ENCODE peak calls at places on chromosomes 3 and 15, in eight cellular contexts. One of them, this sample, is unnamed.

GRCh38 chr15:85401108-85401765 is 20.8 kb downstream of the AKAP13 start:
- DNase-seq in psoas muscle: no peak
- DNase-seq in tibial nerve: no peak
- DNase-seq in upper lobe of right lung: no peak
- DNase-seq in iPS DF 6.9: no peak
- DNase-seq in heart right ventricle: no peak
- DNase-seq in stomach: no peak
- DNase-seq in astrocyte: no peak
- DNase-seq in this sample: no peak

GRCh38 chr3:43128458-43128857 is 22.6 kb upstream of the POMGNT2 start:
- DNase-seq in psoas muscle: no peak
- DNase-seq in tibial nerve: no peak
- DNase-seq in upper lobe of right lung: no peak
- DNase-seq in iPS DF 6.9: no peak
- DNase-seq in heart right ventricle: no peak
- DNase-seq in stomach: no peak
- DNase-seq in astrocyte: no peak
- DNase-seq in this sample: no peak

GRCh38 chr3:193851941-193852674 is 259.1 kb downstream of the OPA1 start:
- DNase-seq in psoas muscle: no peak
- DNase-seq in tibial nerve: no peak
- DNase-seq in upper lobe of right lung: no peak
- DNase-seq in iPS DF 6.9: no peak
- DNase-seq in heart right ventricle: no peak
- DNase-seq in stomach: peak; percentile 88
- DNase-seq in astrocyte: no peak
- DNase-seq in this sample: peak; percentile 69

GRCh38 chr3:195176776-195177175 is 94.2 kb downstream of the XXYLT1 start:
- DNase-seq in psoas muscle: no peak
- DNase-seq in tibial nerve: no peak
- DNase-seq in upper lobe of right lung: no peak
- DNase-seq in iPS DF 6.9: no peak
- DNase-seq in heart right ventricle: no peak
- DNase-seq in stomach: no peak
- DNase-seq in astrocyte: no peak
- DNase-seq in this sample: no peak

GRCh38 chr15:74913041-74913440 is 6.4 kb upstream of the FAM219B start:
- DNase-seq in psoas muscle: no peak
- DNase-seq in tibial nerve: no peak
- DNase-seq in upper lobe of right lung: no peak
- DNase-seq in iPS DF 6.9: no peak
- DNase-seq in heart right ventricle: no peak
- DNase-seq in stomach: no peak
- DNase-seq in astrocyte: no peak
- DNase-seq in this sample: no peak

GRCh38 chr15:27827336-27827735 is 271.8 kb downstream of the OCA2 start:
- DNase-seq in psoas muscle: no peak
- DNase-seq in tibial nerve: no peak
- DNase-seq in upper lobe of right lung: no peak
- DNase-seq in iPS DF 6.9: no peak
- DNase-seq in heart right ventricle: no peak
- DNase-seq in stomach: no peak
- DNase-seq in astrocyte: peak; percentile 40
- DNase-seq in this sample: no peak

GRCh38 chr3:127275287-127275781 is 12.5 kb downstream of the PRR20G start:
- DNase-seq in psoas muscle: no peak
- DNase-seq in tibial nerve: no peak
- DNase-seq in upper lobe of right lung: no peak
- DNase-seq in iPS DF 6.9: no peak
- DNase-seq in heart right ventricle: no peak
- DNase-seq in stomach: no peak
- DNase-seq in astrocyte: peak; percentile 45
- DNase-seq in this sample: no peak

GRCh38 chr3:188553569-188553968 is 399.6 kb downstream of the LPP start:
- DNase-seq in psoas muscle: no peak
- DNase-seq in tibial nerve: no peak
- DNase-seq in upper lobe of right lung: no peak
- DNase-seq in iPS DF 6.9: no peak
- DNase-seq in heart right ventricle: no peak
- DNase-seq in stomach: no peak
- DNase-seq in astrocyte: no peak
- DNase-seq in this sample: no peak

GRCh38 chr3:52831500-52832301 is 1.2 kb upstream of the ITIH4 start:
- DNase-seq in psoas muscle: peak; percentile 80
- DNase-seq in tibial nerve: peak; percentile 62
- DNase-seq in upper lobe of right lung: no peak
- DNase-seq in iPS DF 6.9: no peak
- DNase-seq in heart right ventricle: peak; percentile 54
- DNase-seq in stomach: peak; percentile 31
- DNase-seq in astrocyte: peak; percentile 61
- DNase-seq in this sample: peak; percentile 66

GRCh38 chr3:67048067-67048715 is 50.1 kb downstream of the KBTBD8 start:
- DNase-seq in psoas muscle: no peak
- DNase-seq in tibial nerve: no peak
- DNase-seq in upper lobe of right lung: no peak
- DNase-seq in iPS DF 6.9: no peak
- DNase-seq in heart right ventricle: no peak
- DNase-seq in stomach: no peak
- DNase-seq in astrocyte: no peak
- DNase-seq in this sample: no peak

GRCh38 chr15:57185507-57186074 is 190.7 kb upstream of the CGNL1 start:
- DNase-seq in psoas muscle: no peak
- DNase-seq in tibial nerve: no peak
- DNase-seq in upper lobe of right lung: no peak
- DNase-seq in iPS DF 6.9: no peak
- DNase-seq in heart right ventricle: no peak
- DNase-seq in stomach: no peak
- DNase-seq in astrocyte: no peak
- DNase-seq in this sample: no peak

GRCh38 chr3:168455814-168456213 is 360.1 kb upstream of the GOLIM4 start:
- DNase-seq in psoas muscle: no peak
- DNase-seq in tibial nerve: no peak
- DNase-seq in upper lobe of right lung: no peak
- DNase-seq in iPS DF 6.9: no peak
- DNase-seq in heart right ventricle: no peak
- DNase-seq in stomach: no peak
- DNase-seq in astrocyte: no peak
- DNase-seq in this sample: no peak

GRCh38 chr3:168459229-168459784 is 363.6 kb upstream of the GOLIM4 start:
- DNase-seq in psoas muscle: no peak
- DNase-seq in tibial nerve: no peak
- DNase-seq in upper lobe of right lung: no peak
- DNase-seq in iPS DF 6.9: no peak
- DNase-seq in heart right ventricle: no peak
- DNase-seq in stomach: no peak
- DNase-seq in astrocyte: peak; percentile 29
- DNase-seq in this sample: no peak

GRCh38 chr3:168457973-168458539 is 362.3 kb upstream of the GOLIM4 start:
- DNase-seq in psoas muscle: no peak
- DNase-seq in tibial nerve: no peak
- DNase-seq in upper lobe of right lung: no peak
- DNase-seq in iPS DF 6.9: no peak
- DNase-seq in heart right ventricle: no peak
- DNase-seq in stomach: no peak
- DNase-seq in astrocyte: no peak
- DNase-seq in this sample: no peak

GRCh38 chr3:168453623-168454022 is 357.9 kb upstream of the GOLIM4 start:
- DNase-seq in psoas muscle: no peak
- DNase-seq in tibial nerve: no peak
- DNase-seq in upper lobe of right lung: no peak
- DNase-seq in iPS DF 6.9: no peak
- DNase-seq in heart right ventricle: no peak
- DNase-seq in stomach: no peak
- DNase-seq in astrocyte: no peak
- DNase-seq in this sample: no peak
- H3K36me3 ChIP-seq in psoas muscle: no peaks in the 10 kb centered on the region
- H3K36me3 ChIP-seq in tibial nerve: no peaks in the 10 kb centered on the region
- H3K36me3 ChIP-seq in upper lobe of right lung: no peaks in the 10 kb centered on the region
- H3K36me3 ChIP-seq in iPS DF 6.9: no peaks in the 10 kb centered on the region
- H3K36me3 ChIP-seq in heart right ventricle: no peaks in the 10 kb centered on the region
- H3K36me3 ChIP-seq in stomach: no peaks in the 10 kb centered on the region
- H3K36me3 ChIP-seq in astrocyte: no peaks in the 10 kb centered on the region
- H3K36me3 ChIP-seq in this sample: no peaks in the 10 kb centered on the region

DNA sequence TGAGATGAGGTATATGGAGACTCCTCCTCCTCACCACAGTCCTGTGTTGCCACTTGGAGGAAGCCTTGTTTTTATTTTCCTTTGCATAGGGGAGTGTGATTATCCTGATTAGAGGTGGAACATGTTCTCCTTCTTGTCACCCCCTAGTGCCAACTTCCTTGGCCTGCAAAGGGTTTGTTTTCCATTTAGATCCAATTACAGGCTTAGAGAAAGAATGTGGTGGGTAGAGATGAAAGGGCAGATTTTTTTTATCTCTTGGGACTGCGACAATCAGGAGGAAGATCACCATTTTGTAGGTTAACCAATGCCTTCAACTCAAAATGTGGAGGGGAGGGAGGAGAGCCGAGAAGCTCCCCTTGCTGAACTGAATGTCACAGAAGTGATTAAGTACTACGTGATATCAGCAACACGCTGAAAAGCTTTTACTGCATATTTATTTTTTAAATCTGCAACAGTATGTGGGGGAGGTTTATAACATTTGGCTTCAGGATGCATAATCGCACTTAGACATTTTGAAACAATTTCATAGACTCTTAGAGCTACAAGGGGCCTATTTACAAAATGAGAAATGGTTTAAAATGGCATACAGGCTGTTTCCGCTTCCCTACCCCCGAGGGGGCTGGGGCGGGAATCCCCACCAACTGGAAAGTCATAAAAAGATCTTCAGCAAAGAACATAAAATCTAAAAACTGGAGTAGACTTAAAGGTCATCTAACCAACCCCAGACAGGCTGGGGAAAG is 2.4 kb downstream of the LMCD1 start:
- DNase-seq in psoas muscle: no peak
- DNase-seq in tibial nerve: no peak
- DNase-seq in upper lobe of right lung: no peak
- DNase-seq in iPS DF 6.9: no peak
- DNase-seq in heart right ventricle: no peak
- DNase-seq in stomach: no peak
- DNase-seq in astrocyte: no peak
- DNase-seq in this sample: no peak
- H3K27ac ChIP-seq in psoas muscle: peak overlapping the region; percentile 85
- H3K27ac ChIP-seq in tibial nerve: peak overlapping the region; percentile 80
- H3K27ac ChIP-seq in upper lobe of right lung: peak overlapping the region; percentile 80
- H3K27ac ChIP-seq in iPS DF 6.9: no peak overlapping the region
- H3K27ac ChIP-seq in heart right ventricle: peak overlapping the region; percentile 88
- H3K27ac ChIP-seq in stomach: peak overlapping the region; percentile 71
- H3K27ac ChIP-seq in astrocyte: peak overlapping the region; percentile 16
- H3K27ac ChIP-seq in this sample: peak overlapping the region; percentile 66

DNA sequence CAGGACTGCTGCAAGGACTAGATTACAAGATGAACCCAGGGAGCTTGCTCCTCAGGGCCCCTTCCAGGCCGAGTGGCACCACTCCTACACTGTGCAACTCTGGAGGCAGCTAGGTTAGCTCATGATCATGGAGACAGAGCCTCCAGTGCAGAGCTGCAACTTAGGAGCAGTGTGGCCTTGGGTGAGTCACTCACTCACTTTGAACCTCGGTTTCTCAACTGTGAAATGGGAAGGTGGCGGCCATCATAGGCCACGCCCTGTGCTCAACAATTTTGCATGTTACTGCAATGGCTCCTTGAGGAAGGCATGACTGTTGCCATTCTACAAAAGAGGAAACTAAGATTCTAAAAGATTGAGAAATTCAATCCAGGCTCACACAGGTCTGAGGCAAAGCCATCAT is 11.2 kb upstream of the CXCR6 start:
- DNase-seq in psoas muscle: no peak
- DNase-seq in tibial nerve: no peak
- DNase-seq in upper lobe of right lung: peak; percentile 57
- DNase-seq in iPS DF 6.9: no peak
- DNase-seq in heart right ventricle: no peak
- DNase-seq in stomach: no peak
- DNase-seq in astrocyte: no peak
- DNase-seq in this sample: no peak
- H3K27me3 ChIP-seq in psoas muscle: no peaks in the 10 kb centered on the region
- H3K27me3 ChIP-seq in tibial nerve: no peaks in the 10 kb centered on the region
- H3K27me3 ChIP-seq in upper lobe of right lung: no peaks in the 10 kb centered on the region
- H3K27me3 ChIP-seq in iPS DF 6.9: no peaks in the 10 kb centered on the region
- H3K27me3 ChIP-seq in heart right ventricle: no peaks in the 10 kb centered on the region
- H3K27me3 ChIP-seq in stomach: no peaks in the 10 kb centered on the region
- H3K27me3 ChIP-seq in astrocyte: no peaks in the 10 kb centered on the region
- H3K27me3 ChIP-seq in this sample: no peaks in the 10 kb centered on the region

DNA sequence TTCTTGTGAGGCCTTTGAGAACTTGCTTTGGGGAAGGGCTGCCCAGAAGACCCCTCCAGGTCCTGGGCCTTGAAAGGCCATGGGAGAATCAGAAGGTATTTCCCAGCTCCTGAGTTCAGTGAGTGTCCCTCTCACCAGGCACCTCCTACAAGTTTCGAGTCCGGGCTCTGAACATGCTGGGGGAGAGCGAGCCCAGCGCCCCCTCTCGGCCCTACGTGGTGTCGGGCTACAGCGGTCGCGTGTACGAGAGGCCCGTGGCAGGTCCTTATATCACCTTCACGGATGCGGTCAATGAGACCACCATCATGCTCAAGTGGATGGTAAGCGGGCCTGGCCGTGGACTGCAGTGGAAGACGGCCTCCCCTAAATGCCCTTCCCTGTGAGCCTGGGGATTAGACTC is 68.3 kb downstream of the BOC start:
- DNase-seq in psoas muscle: no peak
- DNase-seq in tibial nerve: no peak
- DNase-seq in upper lobe of right lung: no peak
- DNase-seq in iPS DF 6.9: no peak
- DNase-seq in heart right ventricle: no peak
- DNase-seq in stomach: no peak
- DNase-seq in astrocyte: no peak
- DNase-seq in this sample: no peak
- H3K36me3 ChIP-seq in psoas muscle: no peaks in the 10 kb centered on the region
- H3K36me3 ChIP-seq in tibial nerve: peaks cover 57% of the 10 kb centered on the region
- H3K36me3 ChIP-seq in upper lobe of right lung: no peaks in the 10 kb centered on the region
- H3K36me3 ChIP-seq in iPS DF 6.9: no peaks in the 10 kb centered on the region
- H3K36me3 ChIP-seq in heart right ventricle: peaks cover 30% of the 10 kb centered on the region
- H3K36me3 ChIP-seq in stomach: peaks cover 6% of the 10 kb centered on the region
- H3K36me3 ChIP-seq in astrocyte: no peaks in the 10 kb centered on the region
- H3K36me3 ChIP-seq in this sample: no peaks in the 10 kb centered on the region

GRCh38 chr3:39098473-39099000 is 8.9 kb downstream of the GORASP1 start:
- DNase-seq in psoas muscle: no peak
- DNase-seq in tibial nerve: no peak
- DNase-seq in upper lobe of right lung: no peak
- DNase-seq in iPS DF 6.9: no peak
- DNase-seq in heart right ventricle: no peak
- DNase-seq in stomach: no peak
- DNase-seq in astrocyte: no peak
- DNase-seq in this sample: no peak
- H3K27ac ChIP-seq in psoas muscle: no peak overlapping the region
- H3K27ac ChIP-seq in tibial nerve: no peak overlapping the region
- H3K27ac ChIP-seq in upper lobe of right lung: no peak overlapping the region
- H3K27ac ChIP-seq in iPS DF 6.9: no peak overlapping the region
- H3K27ac ChIP-seq in heart right ventricle: peak overlapping the region; percentile 8
- H3K27ac ChIP-seq in stomach: no peak overlapping the region
- H3K27ac ChIP-seq in astrocyte: no peak overlapping the region
- H3K27ac ChIP-seq in this sample: no peak overlapping the region

This sample was measured in pancreas.